ENCODE peak calls at places on chromosomes 7 and 10, in nine cellular contexts. D is fibroblast of pulmonary artery, P is Panc1, L is tibial artery, R is stomach, V is ovary, F is fibroblast of mammary gland, E is A673, O is upper lobe of right lung. J is an unnamed sample.

GRCh38 chr10:84534168-84534567 is 205.8 kb downstream of the CCSER2 start:
- DNase-seq in D (no peak), P (no peak), L (no peak), R (no peak), V (no peak), F (no peak), E (no peak), O (no peak), J (no peak)

GRCh38 chr7:87833130-87833529 is 43.0 kb downstream of the SLC25A40 start:
- DNase-seq in D (no peak), P (no peak), L (no peak), R (no peak), V (no peak), F (peak), E (no peak), O (no peak), J (no peak)

GRCh38 chr10:63388421-63389031 is 77.3 kb downstream of the JMJD1C start:
- DNase-seq in D (no peak), P (no peak), L (no peak), R (no peak), V (no peak), F (no peak), E (no peak), O (no peak), J (no peak)

GRCh38 chr7:74454948-74455804 is 1.5 kb downstream of the GTF2IRD1 start:
- DNase-seq in D (no peak), P (no peak), L (peak), R (peak), V (peak), F (no peak), E (no peak), O (no peak), J (no peak)

GRCh38 chr7:55961994-55962393 is 2.4 kb upstream of the NIPSNAP2 start:
- DNase-seq in D (no peak), P (no peak), L (no peak), R (no peak), V (no peak), F (no peak), E (no peak), O (no peak), J (no peak)

GRCh38 chr7:23277359-23277989 is 21.7 kb upstream of the MALSU1 start:
- DNase-seq in D (peak), P (peak), L (no peak), R (no peak), V (no peak), F (peak), E (peak), O (no peak), J (no peak)

GRCh38 chr7:107958764-107959526 is 44.0 kb downstream of the LAMB1 start:
- DNase-seq in D (peak), P (no peak), L (no peak), R (no peak), V (no peak), F (peak), E (peak), O (no peak), J (no peak)

GRCh38 chr7:18402488-18403183 is 92.9 kb upstream of the HDAC9 start:
- DNase-seq in D (peak), P (no peak), L (no peak), R (no peak), V (no peak), F (peak), E (no peak), O (no peak), J (no peak)

GRCh38 chr10:76456190-76456589 is 1024.8 kb downstream of the LRMDA start:
- DNase-seq in D (peak), P (no peak), L (peak), R (no peak), V (no peak), F (peak), E (no peak), O (no peak), J (no peak)

GRCh38 chr10:91909178-91909677 is at the start of gene FGFBP3:
- DNase-seq in D (peak), P (no peak), L (no peak), R (no peak), V (peak), F (peak), E (peak), O (no peak), J (no peak)

GRCh38 chr7:5436003-5436678 is 12.5 kb upstream of the TNRC18 start:
- DNase-seq in D (no peak), P (no peak), L (no peak), R (no peak), V (no peak), F (no peak), E (no peak), O (no peak), J (no peak)

GRCh38 chr7:154968336-154969001 is 34.5 kb downstream of the PAXIP1 start:
- DNase-seq in D (no peak), P (no peak), L (no peak), R (no peak), V (no peak), F (peak), E (no peak), O (no peak), J (no peak)

GRCh38 chr10:79084012-79084971 is 15.5 kb downstream of the ZMIZ1 start:
- DNase-seq in D (peak), P (no peak), L (peak), R (peak), V (peak), F (peak), E (peak), O (peak), J (peak)

GRCh38 chr7:30888783-30889182 is 22.9 kb upstream of the AQP1 start:
- DNase-seq in D (peak), P (no peak), L (peak), R (no peak), V (no peak), F (peak), E (peak), O (no peak), J (no peak)

GRCh38 chr7:44515595-44516268 is 25.3 kb upstream of the NUDCD3 start:
- DNase-seq in D (no peak), P (no peak), L (no peak), R (no peak), V (no peak), F (no peak), E (no peak), O (no peak), J (no peak)

GRCh38 chr7:37833107-37833817 is 15.1 kb upstream of the NME8 start:
- DNase-seq in D (peak), P (no peak), L (no peak), R (no peak), V (peak), F (peak), E (peak), O (no peak), J (peak)

GRCh38 chr7:99083733-99084132 is 60.2 kb downstream of the SMURF1 start:
- DNase-seq in D (no peak), P (no peak), L (no peak), R (no peak), V (no peak), F (no peak), E (no peak), O (no peak), J (no peak)
- TF ChIP-seq CTCF in D (no peak), P (no peak), L (no peak), R (no peak), V (no peak), F (no peak), E (no peak), O (no peak), J (no peak)

GRCh38 chr10:24468281-24468751 is 255.4 kb downstream of the ARHGAP21 start:
- DNase-seq in D (no peak), P (no peak), L (no peak), R (peak), V (no peak), F (peak), E (no peak), O (no peak), J (no peak)
- H3K4me3 ChIP-seq in D (no peak), P (peak), L (no peak), R (no peak), V (no peak), F (no peak), E (peak), O (no peak), J (no peak)

GRCh38 chr10:52615756-52616419 is 156.7 kb downstream of the MBL2 start:
- DNase-seq in D (no peak), P (no peak), L (no peak), R (no peak), V (no peak), F (peak), E (no peak), O (no peak), J (no peak)

GRCh38 chr10:52609601-52610240 is 162.9 kb downstream of the MBL2 start:
- DNase-seq in D (no peak), P (no peak), L (no peak), R (no peak), V (no peak), F (no peak), E (no peak), O (no peak), J (no peak)

GRCh38 chr10:52617346-52617745 is 155.2 kb downstream of the MBL2 start:
- DNase-seq in D (no peak), P (no peak), L (no peak), R (no peak), V (no peak), F (no peak), E (no peak), O (no peak), J (no peak)

GRCh38 chr10:52616420-52616764 is 156.2 kb downstream of the MBL2 start:
- DNase-seq in D (no peak), P (no peak), L (no peak), R (no peak), V (no peak), F (no peak), E (no peak), O (no peak), J (no peak)

DNA sequence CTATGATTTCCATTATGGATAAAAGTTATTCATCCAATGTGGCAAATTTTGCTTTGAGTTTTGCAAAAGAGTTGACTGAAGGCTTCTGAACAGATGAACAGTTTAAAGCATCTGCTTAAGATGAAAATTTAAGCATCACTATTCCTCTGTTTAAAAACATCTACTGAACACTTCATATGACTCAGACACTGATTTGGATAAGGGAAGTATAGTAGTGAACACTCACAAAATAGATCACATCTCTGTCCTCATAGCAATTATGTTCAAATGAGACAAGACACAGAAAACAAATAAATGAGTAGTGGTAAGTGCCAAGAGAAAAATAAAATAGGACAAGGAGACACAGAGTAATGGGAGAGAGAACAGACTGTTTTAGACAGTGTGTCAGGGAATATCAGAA is 157.2 kb downstream of the MBL2 start:
- DNase-seq in D (no peak), P (no peak), L (no peak), R (no peak), V (no peak), F (no peak), E (no peak), O (no peak), J (no peak)
- TF ChIP-seq CTCF in D (no peak), P (no peak), L (no peak), R (no peak), V (no peak), F (no peak), E (no peak), O (no peak), J (no peak)

DNA sequence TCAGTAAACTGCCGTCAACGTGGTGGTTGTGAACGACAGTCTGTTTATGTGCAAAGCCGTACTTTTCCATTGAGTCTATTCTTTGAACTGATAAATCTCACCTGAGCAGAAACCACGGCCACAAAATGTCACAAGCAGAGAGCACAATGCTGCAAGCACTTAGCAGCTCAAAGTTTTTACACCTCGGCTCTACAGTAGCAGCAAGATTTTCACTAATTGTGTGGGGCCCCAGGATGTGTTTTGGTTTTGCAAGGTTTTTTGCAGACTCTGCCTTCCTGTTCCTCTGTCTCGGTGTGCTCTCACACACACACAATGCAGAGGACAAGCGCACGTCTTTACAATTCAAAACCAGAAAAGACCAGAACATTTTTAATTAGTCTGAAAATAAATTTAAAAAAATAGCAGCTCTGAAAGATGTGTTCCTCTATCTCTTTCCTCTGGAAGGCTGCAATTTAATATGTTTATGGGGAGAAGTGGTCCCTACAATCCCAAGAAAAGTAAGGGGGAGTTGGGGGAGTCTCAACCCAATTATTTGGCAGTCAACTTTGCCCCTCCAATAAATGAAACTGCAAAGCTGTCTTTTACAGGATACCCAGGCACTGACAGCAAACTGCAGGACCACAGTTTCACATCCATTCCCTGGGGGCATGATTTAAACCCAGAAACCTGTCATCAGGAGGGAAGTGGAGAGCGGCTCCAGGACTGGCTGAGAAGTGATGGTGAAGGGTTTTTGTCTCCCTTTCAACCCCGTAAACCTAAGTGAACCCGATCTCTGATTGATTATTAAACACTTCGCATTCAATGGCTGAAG is 73.8 kb upstream of the SFMBT2 start:
- DNase-seq in D (no peak), P (no peak), L (no peak), R (no peak), V (no peak), F (no peak), E (no peak), O (no peak), J (no peak)
- H3K4me3 ChIP-seq in D (no peak), P (no peak), L (no peak), R (no peak), V (no peak), F (no peak), E (no peak), O (no peak), J (peak)

DNA sequence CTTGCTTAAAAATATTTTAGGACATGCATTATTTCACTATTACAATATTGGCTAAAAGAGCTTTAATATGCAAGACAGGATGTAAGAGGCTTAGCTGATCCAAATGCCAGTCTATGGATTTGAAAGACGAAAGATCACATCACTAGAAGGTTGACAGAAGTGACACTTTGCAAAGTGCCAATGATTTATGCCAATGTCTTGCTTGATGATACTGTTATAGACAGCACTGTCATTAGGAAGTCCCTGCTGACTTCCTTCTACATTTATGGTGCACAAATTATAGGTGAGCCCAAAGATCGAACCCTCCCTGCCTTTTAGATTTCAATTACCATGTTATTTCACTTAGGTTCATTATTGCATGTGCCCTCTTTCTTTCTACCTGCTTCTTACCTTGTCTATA is 100.0 kb upstream of the SKAP2 start:
- DNase-seq in D (no peak), P (no peak), L (no peak), R (no peak), V (no peak), F (no peak), E (no peak), O (no peak), J (no peak)
- TF ChIP-seq CTCF in D (no peak), P (no peak), L (no peak), R (no peak), V (no peak), F (no peak), E (no peak), O (no peak), J (no peak)